ENCODE peak calls at places on chromosomes 7 and 10, in nine cellular contexts. Y is T-cell; T is fibroblast of pulmonary artery; P is RCC 7860; X is GM23338; Q is stimulated activated CD4-positive, alpha-beta T cell treated with anti-CD3 and anti-CD28 coated beads, Interleukin-2, amount 100 ng/mL, for 24 hours; J is nucleus accumbens; R is HCT116; O is NCI-H446. G is an unnamed sample.
A peak's percentile ranks its signal among the peaks of the same experiment; 100 is the strongest.

GRCh38 chr7:150735596-150736358 is 1.4 kb upstream of the GIMAP5 start:
- DNase-seq in Q (no peak), T (no peak), J (no peak), P (no peak), O (no peak), R (no peak), X (peak; percentile 96), Y (no peak), G (no peak)

GRCh38 chr10:110834622-110835219 is 37.0 kb upstream of the PDCD4 start:
- DNase-seq in X (peak; percentile 67), P (no peak), O (no peak), T (peak; percentile 25), Y (peak; percentile 44), J (no peak), Q (no peak), R (no peak), G (no peak)

GRCh38 chr10:83954193-83954794 is 185.0 kb upstream of the GHITM start:
- DNase-seq in O (no peak), J (no peak), T (no peak), Q (no peak), Y (no peak), P (no peak), X (no peak), R (no peak), G (no peak)

GRCh38 chr10:66836057-66836456 is 89.8 kb upstream of the LRRTM3 start:
- DNase-seq in R (no peak), X (no peak), Y (no peak), T (peak; percentile 67), P (peak; percentile 96), J (no peak), O (no peak), Q (no peak), G (peak; percentile 89)

GRCh38 chr10:110327262-110327914 is 22.7 kb upstream of the SMNDC1 start:
- DNase-seq in J (no peak), X (no peak), T (no peak), Y (no peak), P (no peak), O (no peak), Q (no peak), R (no peak), G (peak; percentile 44)

GRCh38 chr10:112348759-112349158 is 25.2 kb upstream of the ACSL5 start:
- DNase-seq in T (no peak), J (no peak), O (no peak), Y (no peak), R (no peak), X (no peak), P (no peak), Q (no peak), G (no peak)

GRCh38 chr7:83410989-83411591 is 237.8 kb downstream of the SEMA3E start:
- DNase-seq in J (no peak), T (peak; percentile 75), O (no peak), Y (no peak), R (peak; percentile 36), Q (no peak), P (peak; percentile 60), X (peak; percentile 78), G (peak; percentile 36)

GRCh38 chr10:33507662-33508425 is 173.4 kb upstream of the NRP1 start:
- DNase-seq in X (no peak), Y (no peak), J (no peak), P (no peak), T (no peak), R (no peak), Q (no peak), O (no peak), G (no peak)

GRCh38 chr10:2173328-2173727 is 436.0 kb upstream of the ADARB2 start:
- DNase-seq in X (no peak), Q (no peak), O (no peak), J (no peak), Y (no peak), P (no peak), T (no peak), R (no peak), G (no peak)

GRCh38 chr10:6239213-6239991 is 36.7 kb downstream of the PFKFB3 start:
- DNase-seq in P (peak; percentile 97), Y (no peak), X (no peak), Q (peak; percentile 68), J (peak; percentile 36), O (no peak), T (peak; percentile 98), R (peak; percentile 91), G (peak; percentile 99)

GRCh38 chr10:60281331-60281730 is 108.3 kb downstream of the ANK3 start:
- DNase-seq in X (no peak), Y (no peak), J (no peak), P (no peak), Q (no peak), R (no peak), T (no peak), O (no peak), G (no peak)

GRCh38 chr7:52140848-52141247 is 824.2 kb upstream of the COBL start:
- DNase-seq in X (no peak), P (no peak), Y (no peak), Q (no peak), T (no peak), J (no peak), R (no peak), O (no peak), G (no peak)

GRCh38 chr7:21568762-21569161 is 25.9 kb downstream of the DNAH11 start:
- DNase-seq in X (peak; percentile 73), T (peak; percentile 15), Q (no peak), Y (no peak), O (no peak), P (no peak), R (no peak), J (no peak), G (no peak)

GRCh38 chr10:124306922-124307371 is 111.8 kb downstream of the OAT start:
- DNase-seq in J (no peak), Y (no peak), P (peak; percentile 93), O (no peak), T (no peak), R (no peak), X (no peak), Q (no peak), G (peak; percentile 13)

GRCh38 chr10:5557040-5557721 is 32.4 kb downstream of the CALML3 start:
- DNase-seq in X (no peak), Q (no peak), O (no peak), P (no peak), J (no peak), T (no peak), R (no peak), Y (no peak), G (no peak)

GRCh38 chr7:29424295-29424983 is 139.2 kb upstream of the PRR15 start:
- DNase-seq in J (no peak), Q (no peak), Y (no peak), P (no peak), T (no peak), X (no peak), O (no peak), R (no peak), G (no peak)

GRCh38 chr10:75165684-75166622 is 44.6 kb upstream of the VDAC2 start:
- DNase-seq in R (no peak), O (no peak), P (no peak), X (no peak), J (no peak), Q (no peak), Y (no peak), T (peak; percentile 51), G (peak; percentile 71)

GRCh38 chr10:127447197-127447596 is 101.9 kb upstream of the NPS start:
- DNase-seq in R (no peak), J (no peak), X (no peak), O (no peak), Q (no peak), P (no peak), Y (no peak), T (no peak), G (no peak)

GRCh38 chr10:34282186-34282585 is 532.9 kb downstream of the PARD3 start:
- DNase-seq in O (no peak), Q (no peak), T (no peak), X (no peak), J (no peak), P (no peak), R (no peak), Y (no peak), G (no peak)

GRCh38 chr10:84890701-84891100 is 562.3 kb downstream of the CCSER2 start:
- DNase-seq in Y (no peak), Q (no peak), R (no peak), X (no peak), P (no peak), T (no peak), O (no peak), J (no peak), G (no peak)

GRCh38 chr7:106377847-106378361 is 93.1 kb upstream of the NAMPT start:
- DNase-seq in R (no peak), X (no peak), Q (no peak), T (no peak), Y (no peak), O (no peak), P (no peak), J (no peak), G (no peak)

GRCh38 chr10:49518982-49519578 is 19.8 kb downstream of the ERCC6 start:
- DNase-seq in X (peak; percentile 75), R (peak; percentile 32), P (peak; percentile 9), Y (no peak), J (no peak), O (no peak), T (peak; percentile 75), Q (peak; percentile 27), G (peak; percentile 32)

GRCh38 chr7:143396182-143396581 is 12.5 kb downstream of the EPHA1 start:
- DNase-seq in Q (no peak), T (no peak), R (no peak), P (no peak), Y (no peak), X (no peak), J (no peak), O (no peak), G (no peak)

GRCh38 chr7:22726849-22727792 is at the start of gene IL6:
- DNase-seq in X (peak; percentile 61), R (no peak), J (peak; percentile 46), P (peak; percentile 97), Q (no peak), O (no peak), T (peak; percentile 96), Y (no peak), G (peak; percentile 95)

GRCh38 chr10:24858244-24858907 is 94.0 kb downstream of the PRTFDC1 start:
- DNase-seq in X (peak; percentile 37), O (no peak), P (no peak), T (peak; percentile 90), Y (no peak), J (no peak), R (no peak), Q (no peak), G (peak; percentile 66)

GRCh38 chr7:44060948-44061644 is 4.3 kb downstream of the PGAM2 start:
- DNase-seq in X (no peak), Y (no peak), O (no peak), T (no peak), Q (no peak), P (no peak), J (no peak), R (no peak), G (no peak)

GRCh38 chr7:132049462-132050304 is 493.3 kb upstream of the PODXL start:
- DNase-seq in Y (no peak), Q (peak; percentile 26), J (no peak), T (peak; percentile 41), X (peak; percentile 78), O (no peak), P (no peak), R (peak; percentile 16), G (no peak)

GRCh38 chr10:114956466-114956865 is 18.5 kb downstream of the TRUB1 start:
- DNase-seq in X (no peak), O (no peak), Y (no peak), T (no peak), J (no peak), Q (no peak), R (no peak), P (no peak), G (no peak)

GRCh38 chr7:4610768-4611467 is 71.2 kb upstream of the FOXK1 start:
- DNase-seq in X (peak; percentile 87), O (peak; percentile 39), Q (peak; percentile 53), T (peak; percentile 82), P (peak; percentile 69), Y (peak; percentile 35), R (peak; percentile 73), J (no peak), G (peak; percentile 39)

GRCh38 chr7:22782616-22783232 is 39.9 kb downstream of the TOMM7 start:
- DNase-seq in T (peak; percentile 58), X (peak; percentile 84), Y (peak; percentile 19), J (no peak), R (peak; percentile 48), Q (peak; percentile 85), P (peak; percentile 40), O (no peak), G (no peak)

GRCh38 chr10:50421026-50421719 is 169.9 kb upstream of the ASAH2 start:
- DNase-seq in Q (no peak), Y (no peak), X (peak; percentile 83), R (no peak), J (peak; percentile 11), T (peak; percentile 64), O (no peak), P (peak; percentile 37), G (no peak)

G was measured in astrocyte.